ENCODE peak calls at places on chromosomes 16 and 17, in nine cellular contexts. H is immature natural killer cell; Z is activated naive CD8-positive, alpha-beta T cell treated with anti-CD3 and anti-CD28 coated beads for 36 hours; V is GM12864; F is ovary; I is iris pigment epithelial cell; S is Daoy; Q is NCI-H2081 treated with DMSO at 0.1 percent for 48 hours; X is left kidney. L is an unnamed sample.

GRCh38 chr17:6306820-6307219 is 128.1 kb downstream of the AIPL1 start:
- DNase-seq in H (no peak), Z (no peak), V (no peak), F (no peak), I (no peak), S (peak; percentile 65), Q (no peak), X (no peak), L (no peak)

GRCh38 chr17:54901230-54901847 is 687 bp downstream of the TOM1L1 start:
- DNase-seq in H (no peak), Z (no peak), V (no peak), F (no peak), I (no peak), S (peak; percentile 56), Q (no peak), X (no peak), L (no peak)

GRCh38 chr17:79027925-79028491 is 4.0 kb downstream of the C1QTNF1 start:
- DNase-seq in H (no peak), Z (no peak), V (no peak), F (peak; percentile 62), I (no peak), S (peak; percentile 92), Q (no peak), X (no peak), L (no peak)

GRCh38 chr17:4600563-4600962 is 16.2 kb downstream of the SMTNL2 start:
- DNase-seq in H (no peak), Z (no peak), V (no peak), F (no peak), I (no peak), S (no peak), Q (no peak), X (peak; percentile 92), L (no peak)

GRCh38 chr16:52570495-52571091 is 23.6 kb upstream of the TOX3 start:
- DNase-seq in H (no peak), Z (no peak), V (no peak), F (no peak), I (no peak), S (no peak), Q (no peak), X (no peak), L (no peak)

GRCh38 chr16:87129771-87130170 is 187.4 kb downstream of the C16orf95 start:
- DNase-seq in H (no peak), Z (no peak), V (no peak), F (no peak), I (peak; percentile 56), S (peak; percentile 44), Q (no peak), X (peak; percentile 48), L (no peak)

GRCh38 chr17:65684631-65685030 is 123.2 kb upstream of the AXIN2 start:
- DNase-seq in H (no peak), Z (no peak), V (no peak), F (no peak), I (peak; percentile 41), S (no peak), Q (no peak), X (no peak), L (no peak)

GRCh38 chr17:29368926-29369325 is 21.2 kb upstream of the TAOK1 start:
- DNase-seq in H (no peak), Z (no peak), V (no peak), F (no peak), I (peak; percentile 66), S (no peak), Q (no peak), X (peak; percentile 19), L (no peak)

GRCh38 chr17:48187867-48188608 is 80.5 kb downstream of the SNX11 start:
- DNase-seq in H (no peak), Z (no peak), V (no peak), F (no peak), I (no peak), S (no peak), Q (no peak), X (peak; percentile 92), L (no peak)

GRCh38 chr17:19418312-19418992 is 7.4 kb downstream of the RNF112 start:
- DNase-seq in H (no peak), Z (no peak), V (no peak), F (no peak), I (peak; percentile 82), S (peak; percentile 50), Q (no peak), X (no peak), L (no peak)

GRCh38 chr17:61754124-61754523 is 109.2 kb downstream of the BRIP1 start:
- DNase-seq in H (no peak), Z (no peak), V (no peak), F (no peak), I (no peak), S (no peak), Q (no peak), X (no peak), L (no peak)

GRCh38 chr17:18191071-18191667 is 7.5 kb downstream of the ALKBH5 start:
- DNase-seq in H (no peak), Z (no peak), V (no peak), F (no peak), I (no peak), S (no peak), Q (no peak), X (peak; percentile 76), L (no peak)

GRCh38 chr17:67068999-67069398 is 24.6 kb downstream of the CACNG1 start:
- DNase-seq in H (no peak), Z (no peak), V (no peak), F (no peak), I (no peak), S (no peak), Q (no peak), X (no peak), L (no peak)

GRCh38 chr16:80459331-80459777 is 81.4 kb upstream of the DYNLRB2 start:
- DNase-seq in H (no peak), Z (no peak), V (no peak), F (no peak), I (no peak), S (peak; percentile 22), Q (no peak), X (peak; percentile 11), L (no peak)

GRCh38 chr17:60354223-60354622 is 37.7 kb downstream of the USP32 start:
- DNase-seq in H (no peak), Z (no peak), V (no peak), F (no peak), I (peak; percentile 92), S (peak; percentile 1), Q (no peak), X (no peak), L (no peak)

GRCh38 chr16:89565506-89566372 is 5.3 kb downstream of the RPL13 start:
- DNase-seq in H (peak; percentile 20), Z (peak; percentile 69), V (no peak), F (peak; percentile 59), I (no peak), S (peak; percentile 69), Q (no peak), X (peak; percentile 74), L (no peak)

GRCh38 chr16:83579431-83579830 is 228.3 kb upstream of the HSBP1 start:
- DNase-seq in H (no peak), Z (no peak), V (no peak), F (no peak), I (no peak), S (no peak), Q (no peak), X (peak; percentile 14), L (no peak)

GRCh38 chr16:58494981-58495860 is 4.7 kb upstream of the NDRG4 start:
- DNase-seq in H (peak; percentile 30), Z (peak; percentile 83), V (peak; percentile 56), F (peak; percentile 80), I (peak; percentile 99), S (peak; percentile 87), Q (no peak), X (peak; percentile 98), L (peak; percentile 59)

GRCh38 chr17:1557355-1558095 is 5.1 kb downstream of the PITPNA start:
- DNase-seq in H (no peak), Z (no peak), V (no peak), F (no peak), I (peak; percentile 31), S (no peak), Q (no peak), X (no peak), L (no peak)

GRCh38 chr17:28864991-28865849 is 10.4 kb downstream of the ERAL1 start:
- DNase-seq in H (no peak), Z (no peak), V (no peak), F (no peak), I (no peak), S (no peak), Q (no peak), X (no peak), L (no peak)

GRCh38 chr17:4175921-4176802 is 33.2 kb downstream of the CYB5D2 start:
- DNase-seq in H (peak; percentile 42), Z (peak; percentile 30), V (no peak), F (no peak), I (peak; percentile 78), S (no peak), Q (no peak), X (peak; percentile 94), L (no peak)

GRCh38 chr17:68591583-68591982 is 9.6 kb downstream of the FAM20A start:
- DNase-seq in H (no peak), Z (no peak), V (no peak), F (peak; percentile 71), I (no peak), S (peak; percentile 73), Q (no peak), X (no peak), L (no peak)

GRCh38 chr17:60167095-60167741 is 17.4 kb downstream of the CA4 start:
- DNase-seq in H (no peak), Z (no peak), V (no peak), F (no peak), I (no peak), S (no peak), Q (no peak), X (no peak), L (no peak)

GRCh38 chr16:3214904-3215600 is 19.9 kb downstream of the ZNF200 start:
- DNase-seq in H (peak; percentile 79), Z (peak; percentile 28), V (no peak), F (no peak), I (peak; percentile 47), S (no peak), Q (no peak), X (no peak), L (no peak)

GRCh38 chr17:59400858-59401257 is 69.4 kb downstream of the YPEL2 start:
- DNase-seq in H (no peak), Z (no peak), V (no peak), F (no peak), I (no peak), S (no peak), Q (no peak), X (no peak), L (no peak)

GRCh38 chr17:45261577-45262515 is at the start of gene SPATA32:
- DNase-seq in H (peak; percentile 58), Z (peak; percentile 90), V (no peak), F (peak; percentile 73), I (peak; percentile 29), S (no peak), Q (no peak), X (peak; percentile 85), L (no peak)

GRCh38 chr17:74059471-74059870 is 144.0 kb upstream of the RPL38 start:
- DNase-seq in H (no peak), Z (no peak), V (no peak), F (no peak), I (no peak), S (no peak), Q (no peak), X (peak; percentile 53), L (no peak)

GRCh38 chr17:10743316-10744009 is 13.6 kb upstream of the TMEM220 start:
- DNase-seq in H (no peak), Z (no peak), V (no peak), F (no peak), I (peak; percentile 51), S (no peak), Q (no peak), X (no peak), L (no peak)

GRCh38 chr16:19458722-19459379 is 41.2 kb downstream of the TMC5 start:
- DNase-seq in H (no peak), Z (no peak), V (no peak), F (no peak), I (no peak), S (no peak), Q (no peak), X (no peak), L (no peak)

GRCh38 chr17:29726721-29727252 is 104.1 kb upstream of the CORO6 start:
- DNase-seq in H (peak; percentile 31), Z (no peak), V (no peak), F (no peak), I (peak; percentile 70), S (peak; percentile 41), Q (no peak), X (peak; percentile 44), L (peak; percentile 55)

GRCh38 chr16:85616608-85617311 is 3.6 kb downstream of the GSE1 start:
- DNase-seq in H (peak; percentile 57), Z (peak; percentile 57), V (peak; percentile 31), F (no peak), I (no peak), S (no peak), Q (no peak), X (peak; percentile 94), L (peak; percentile 51)

L was measured in GM12878.